ENCODE peak calls at places on chromosome 1, in nine cellular contexts. One of them, this sample, is unnamed.

GRCh38 chr1:202861420-202862121 is 27.4 kb downstream of the RABIF start:
- DNase-seq in psoas muscle: peak; percentile 92
- DNase-seq in glutamatergic neuron: peak; percentile 93
- DNase-seq in left lung: peak; percentile 93
- DNase-seq in heart left ventricle: peak; percentile 92
- DNase-seq in endothelial cell: peak; percentile 92
- DNase-seq in lower lobe of right lung: peak; percentile 95
- DNase-seq in bronchial epithelial cell: peak; percentile 72
- DNase-seq in MM.1S: peak; percentile 88
- DNase-seq in this sample: peak; percentile 90

GRCh38 chr1:159000627-159001026 is 9.1 kb upstream of the IFI16 start:
- DNase-seq in lower lobe of right lung: peak; percentile 59
- DNase-seq in endothelial cell: peak; percentile 45
- DNase-seq in bronchial epithelial cell: peak; percentile 95
- DNase-seq in heart left ventricle: peak; percentile 87
- DNase-seq in left lung: peak; percentile 78
- DNase-seq in psoas muscle: peak; percentile 83
- DNase-seq in glutamatergic neuron: no peak
- DNase-seq in MM.1S: no peak
- DNase-seq in this sample: peak; percentile 71

GRCh38 chr1:43280683-43281082 is 4.7 kb downstream of the C1orf210 start:
- DNase-seq in endothelial cell: no peak
- DNase-seq in bronchial epithelial cell: no peak
- DNase-seq in glutamatergic neuron: no peak
- DNase-seq in heart left ventricle: no peak
- DNase-seq in left lung: no peak
- DNase-seq in lower lobe of right lung: no peak
- DNase-seq in MM.1S: no peak
- DNase-seq in psoas muscle: no peak
- DNase-seq in this sample: no peak

GRCh38 chr1:165845992-165846748 is 18.8 kb downstream of the UCK2 start:
- DNase-seq in left lung: no peak
- DNase-seq in endothelial cell: no peak
- DNase-seq in bronchial epithelial cell: no peak
- DNase-seq in lower lobe of right lung: no peak
- DNase-seq in glutamatergic neuron: no peak
- DNase-seq in MM.1S: peak; percentile 88
- DNase-seq in psoas muscle: no peak
- DNase-seq in heart left ventricle: no peak
- DNase-seq in this sample: no peak

GRCh38 chr1:64691631-64692030 is 53.2 kb upstream of the RAVER2 start:
- DNase-seq in endothelial cell: no peak
- DNase-seq in left lung: no peak
- DNase-seq in glutamatergic neuron: no peak
- DNase-seq in psoas muscle: no peak
- DNase-seq in lower lobe of right lung: no peak
- DNase-seq in MM.1S: no peak
- DNase-seq in heart left ventricle: no peak
- DNase-seq in bronchial epithelial cell: peak; percentile 40
- DNase-seq in this sample: no peak

GRCh38 chr1:24126023-24126671 is 14.2 kb upstream of the MYOM3 start:
- DNase-seq in heart left ventricle: peak; percentile 36
- DNase-seq in MM.1S: no peak
- DNase-seq in endothelial cell: no peak
- DNase-seq in glutamatergic neuron: no peak
- DNase-seq in lower lobe of right lung: no peak
- DNase-seq in left lung: no peak
- DNase-seq in bronchial epithelial cell: no peak
- DNase-seq in psoas muscle: no peak
- DNase-seq in this sample: no peak

GRCh38 chr1:214946615-214947014 is 135.9 kb upstream of the KCNK2 start:
- DNase-seq in MM.1S: no peak
- DNase-seq in heart left ventricle: no peak
- DNase-seq in left lung: no peak
- DNase-seq in glutamatergic neuron: no peak
- DNase-seq in lower lobe of right lung: no peak
- DNase-seq in psoas muscle: no peak
- DNase-seq in endothelial cell: no peak
- DNase-seq in bronchial epithelial cell: no peak
- DNase-seq in this sample: no peak

GRCh38 chr1:33120436-33121231 is 39.7 kb downstream of the AZIN2 start:
- DNase-seq in heart left ventricle: no peak
- DNase-seq in lower lobe of right lung: no peak
- DNase-seq in glutamatergic neuron: no peak
- DNase-seq in MM.1S: no peak
- DNase-seq in left lung: no peak
- DNase-seq in bronchial epithelial cell: peak; percentile 82
- DNase-seq in psoas muscle: no peak
- DNase-seq in endothelial cell: no peak
- DNase-seq in this sample: no peak

GRCh38 chr1:219114014-219114413 is 59.7 kb upstream of the LYPLAL1 start:
- DNase-seq in endothelial cell: no peak
- DNase-seq in bronchial epithelial cell: no peak
- DNase-seq in heart left ventricle: no peak
- DNase-seq in psoas muscle: no peak
- DNase-seq in left lung: no peak
- DNase-seq in glutamatergic neuron: no peak
- DNase-seq in MM.1S: no peak
- DNase-seq in lower lobe of right lung: no peak
- DNase-seq in this sample: no peak

GRCh38 chr1:12398135-12398450 is 168.3 kb downstream of the VPS13D start:
- DNase-seq in lower lobe of right lung: no peak
- DNase-seq in glutamatergic neuron: no peak
- DNase-seq in psoas muscle: no peak
- DNase-seq in endothelial cell: no peak
- DNase-seq in heart left ventricle: no peak
- DNase-seq in MM.1S: no peak
- DNase-seq in left lung: no peak
- DNase-seq in bronchial epithelial cell: no peak
- DNase-seq in this sample: no peak

GRCh38 chr1:214123061-214123784 is 135.4 kb downstream of the PROX1 start:
- DNase-seq in psoas muscle: no peak
- DNase-seq in left lung: peak; percentile 39
- DNase-seq in endothelial cell: peak; percentile 51
- DNase-seq in bronchial epithelial cell: peak; percentile 84
- DNase-seq in MM.1S: peak; percentile 87
- DNase-seq in glutamatergic neuron: peak; percentile 25
- DNase-seq in lower lobe of right lung: no peak
- DNase-seq in heart left ventricle: peak; percentile 35
- DNase-seq in this sample: peak; percentile 70

GRCh38 chr1:119345398-119345797 is 23.2 kb upstream of the HAO2 start:
- DNase-seq in psoas muscle: no peak
- DNase-seq in endothelial cell: no peak
- DNase-seq in glutamatergic neuron: no peak
- DNase-seq in lower lobe of right lung: no peak
- DNase-seq in bronchial epithelial cell: no peak
- DNase-seq in MM.1S: no peak
- DNase-seq in heart left ventricle: no peak
- DNase-seq in left lung: no peak
- DNase-seq in this sample: no peak

GRCh38 chr1:42730988-42731387 is 9.0 kb downstream of the CLDN19 start:
- DNase-seq in left lung: no peak
- DNase-seq in heart left ventricle: no peak
- DNase-seq in psoas muscle: no peak
- DNase-seq in glutamatergic neuron: no peak
- DNase-seq in endothelial cell: no peak
- DNase-seq in MM.1S: no peak
- DNase-seq in bronchial epithelial cell: peak; percentile 63
- DNase-seq in lower lobe of right lung: no peak
- DNase-seq in this sample: no peak

GRCh38 chr1:86503477-86504129 is 34.9 kb downstream of the CLCA1 start:
- DNase-seq in heart left ventricle: peak; percentile 75
- DNase-seq in glutamatergic neuron: peak; percentile 22
- DNase-seq in left lung: peak; percentile 79
- DNase-seq in psoas muscle: peak; percentile 19
- DNase-seq in endothelial cell: peak; percentile 28
- DNase-seq in lower lobe of right lung: peak; percentile 67
- DNase-seq in bronchial epithelial cell: no peak
- DNase-seq in MM.1S: no peak
- DNase-seq in this sample: peak; percentile 80

GRCh38 chr1:53549781-53550180 is 90.6 kb downstream of the DMRTB1 start:
- DNase-seq in bronchial epithelial cell: no peak
- DNase-seq in psoas muscle: no peak
- DNase-seq in heart left ventricle: no peak
- DNase-seq in MM.1S: no peak
- DNase-seq in endothelial cell: no peak
- DNase-seq in left lung: no peak
- DNase-seq in lower lobe of right lung: peak; percentile 33
- DNase-seq in glutamatergic neuron: no peak
- DNase-seq in this sample: no peak

GRCh38 chr1:165938844-165939243 is 111.4 kb downstream of the UCK2 start:
- DNase-seq in left lung: no peak
- DNase-seq in heart left ventricle: no peak
- DNase-seq in glutamatergic neuron: no peak
- DNase-seq in MM.1S: no peak
- DNase-seq in lower lobe of right lung: no peak
- DNase-seq in endothelial cell: no peak
- DNase-seq in bronchial epithelial cell: no peak
- DNase-seq in psoas muscle: no peak
- DNase-seq in this sample: no peak

GRCh38 chr1:36089393-36090121 is 865 bp downstream of the ADPRS start:
- DNase-seq in bronchial epithelial cell: no peak
- DNase-seq in endothelial cell: no peak
- DNase-seq in MM.1S: peak; percentile 50
- DNase-seq in psoas muscle: no peak
- DNase-seq in left lung: no peak
- DNase-seq in heart left ventricle: no peak
- DNase-seq in glutamatergic neuron: no peak
- DNase-seq in lower lobe of right lung: no peak
- DNase-seq in this sample: peak; percentile 26

GRCh38 chr1:94235189-94236020 is 2.0 kb downstream of the ARHGAP29 start:
- DNase-seq in psoas muscle: no peak
- DNase-seq in endothelial cell: no peak
- DNase-seq in MM.1S: no peak
- DNase-seq in heart left ventricle: no peak
- DNase-seq in left lung: no peak
- DNase-seq in lower lobe of right lung: no peak
- DNase-seq in bronchial epithelial cell: no peak
- DNase-seq in glutamatergic neuron: no peak
- DNase-seq in this sample: no peak

GRCh38 chr1:119341372-119341947 is 27.1 kb upstream of the HAO2 start:
- DNase-seq in left lung: no peak
- DNase-seq in bronchial epithelial cell: peak; percentile 66
- DNase-seq in lower lobe of right lung: no peak
- DNase-seq in MM.1S: no peak
- DNase-seq in heart left ventricle: no peak
- DNase-seq in glutamatergic neuron: no peak
- DNase-seq in psoas muscle: no peak
- DNase-seq in endothelial cell: no peak
- DNase-seq in this sample: no peak

GRCh38 chr1:101188311-101188710 is 48.5 kb upstream of the S1PR1 start:
- DNase-seq in glutamatergic neuron: no peak
- DNase-seq in MM.1S: no peak
- DNase-seq in endothelial cell: no peak
- DNase-seq in bronchial epithelial cell: no peak
- DNase-seq in lower lobe of right lung: no peak
- DNase-seq in left lung: no peak
- DNase-seq in psoas muscle: no peak
- DNase-seq in heart left ventricle: no peak
- DNase-seq in this sample: no peak

GRCh38 chr1:156119503-156120209 is 5.1 kb downstream of the LMNA start:
- DNase-seq in endothelial cell: no peak
- DNase-seq in psoas muscle: peak; percentile 72
- DNase-seq in glutamatergic neuron: no peak
- DNase-seq in bronchial epithelial cell: peak; percentile 64
- DNase-seq in lower lobe of right lung: no peak
- DNase-seq in left lung: no peak
- DNase-seq in MM.1S: no peak
- DNase-seq in heart left ventricle: peak; percentile 54
- DNase-seq in this sample: peak; percentile 37
- TF ChIP-seq CTCF in endothelial cell: no peak
- TF ChIP-seq CTCF in psoas muscle: peak; percentile 4
- TF ChIP-seq CTCF in glutamatergic neuron: no peak
- TF ChIP-seq CTCF in bronchial epithelial cell: no peak
- TF ChIP-seq CTCF in lower lobe of right lung: no peak
- TF ChIP-seq CTCF in left lung: no peak
- TF ChIP-seq CTCF in MM.1S: peak; percentile 14
- TF ChIP-seq CTCF in heart left ventricle: no peak
- TF ChIP-seq CTCF in this sample: no peak

GRCh38 chr1:156379420-156380165 is 10.6 kb downstream of the RHBG start:
- DNase-seq in bronchial epithelial cell: no peak
- DNase-seq in heart left ventricle: no peak
- DNase-seq in psoas muscle: no peak
- DNase-seq in left lung: no peak
- DNase-seq in MM.1S: no peak
- DNase-seq in glutamatergic neuron: no peak
- DNase-seq in lower lobe of right lung: no peak
- DNase-seq in endothelial cell: no peak
- DNase-seq in this sample: no peak
- TF ChIP-seq CTCF in bronchial epithelial cell: peak; percentile 2
- TF ChIP-seq CTCF in heart left ventricle: no peak
- TF ChIP-seq CTCF in psoas muscle: no peak
- TF ChIP-seq CTCF in left lung: no peak
- TF ChIP-seq CTCF in MM.1S: no peak
- TF ChIP-seq CTCF in glutamatergic neuron: no peak
- TF ChIP-seq CTCF in lower lobe of right lung: no peak
- TF ChIP-seq CTCF in endothelial cell: no peak
- TF ChIP-seq CTCF in this sample: no peak

DNA sequence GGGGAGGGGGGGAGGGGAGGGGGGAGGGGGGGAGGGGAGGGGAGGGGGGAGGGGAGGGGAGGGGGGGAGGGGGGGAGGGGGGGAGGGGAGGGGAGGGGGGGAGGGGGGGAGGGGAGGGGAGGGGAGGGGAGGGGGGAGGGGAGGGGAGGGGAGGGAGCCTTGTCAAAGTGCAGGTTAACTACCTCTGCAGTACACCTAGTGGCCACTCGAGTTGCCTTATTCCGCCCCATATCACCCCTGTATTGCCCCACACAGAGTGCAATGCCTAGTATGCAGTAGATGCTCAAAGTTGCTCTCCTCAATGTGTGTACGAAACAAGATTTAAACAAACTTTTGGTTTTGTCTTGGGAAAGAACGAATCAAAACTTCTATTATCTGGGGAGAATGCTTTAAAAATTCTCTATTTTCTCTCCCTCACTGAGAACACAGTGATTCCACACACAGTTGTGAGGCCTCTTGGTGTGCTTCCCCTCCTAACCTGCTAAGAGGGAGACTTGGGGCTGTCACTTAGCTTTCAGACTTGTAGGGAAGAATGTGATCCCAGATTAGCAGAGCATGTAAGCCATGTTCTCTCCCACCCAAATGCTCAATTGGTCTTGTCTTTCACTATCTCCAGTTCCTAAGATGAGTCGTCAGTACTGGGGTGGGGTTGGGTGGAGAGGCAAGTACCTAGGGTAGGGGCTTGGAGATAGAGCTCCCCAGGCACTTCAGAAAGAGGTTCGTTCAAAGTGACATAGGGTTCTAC is 79.7 kb upstream of the MAP10 start:
- DNase-seq in MM.1S: no peak
- DNase-seq in bronchial epithelial cell: no peak
- DNase-seq in heart left ventricle: no peak
- DNase-seq in endothelial cell: peak; percentile 11
- DNase-seq in lower lobe of right lung: no peak
- DNase-seq in psoas muscle: no peak
- DNase-seq in left lung: no peak
- DNase-seq in glutamatergic neuron: no peak
- DNase-seq in this sample: no peak
- TF ChIP-seq CTCF in MM.1S: no peak
- TF ChIP-seq CTCF in bronchial epithelial cell: peak; percentile 6
- TF ChIP-seq CTCF in heart left ventricle: no peak
- TF ChIP-seq CTCF in endothelial cell: no peak
- TF ChIP-seq CTCF in lower lobe of right lung: no peak
- TF ChIP-seq CTCF in psoas muscle: no peak
- TF ChIP-seq CTCF in left lung: no peak
- TF ChIP-seq CTCF in glutamatergic neuron: no peak
- TF ChIP-seq CTCF in this sample: no peak

GRCh38 chr1:19232526-19232851 is 18.8 kb downstream of the EMC1 start:
- DNase-seq in heart left ventricle: peak; percentile 44
- DNase-seq in endothelial cell: no peak
- DNase-seq in left lung: no peak
- DNase-seq in glutamatergic neuron: no peak
- DNase-seq in psoas muscle: peak; percentile 36
- DNase-seq in bronchial epithelial cell: no peak
- DNase-seq in MM.1S: no peak
- DNase-seq in lower lobe of right lung: no peak
- DNase-seq in this sample: peak; percentile 30
- TF ChIP-seq CTCF in heart left ventricle: no peak
- TF ChIP-seq CTCF in endothelial cell: no peak
- TF ChIP-seq CTCF in left lung: no peak
- TF ChIP-seq CTCF in glutamatergic neuron: no peak
- TF ChIP-seq CTCF in psoas muscle: peak; percentile 12
- TF ChIP-seq CTCF in bronchial epithelial cell: peak; percentile 7
- TF ChIP-seq CTCF in MM.1S: no peak
- TF ChIP-seq CTCF in lower lobe of right lung: peak; percentile 7
- TF ChIP-seq CTCF in this sample: no peak

This sample was measured in thyroid gland.